ENCODE peak calls at places on chromosomes 13 and 19, in ten cellular contexts. U is A549; H is neural crest cell; N is kidney epithelial cell; V is ovary; Y is A673; M is pancreas; D is astrocyte of the spinal cord; F is brain microvascular endothelial cell; A is CD8-positive, alpha-beta T cell. S is an unnamed sample.

GRCh38 chr19:12513531-12514061 is 29.0 kb upstream of the ZNF709 start:
- DNase-seq in U (no peak), H (no peak), N (no peak), V (peak), Y (no peak), M (peak), D (no peak), F (no peak), A (no peak), S (no peak)

GRCh38 chr13:51453308-51453958 is 597 bp upstream of the INTS6 start:
- DNase-seq in U (no peak), H (no peak), N (no peak), V (peak), Y (peak), M (no peak), D (no peak), F (peak), A (peak), S (peak)

GRCh38 chr13:42720116-42720857 is 61.1 kb upstream of the FAM216B start:
- DNase-seq in U (peak), H (no peak), N (peak), V (peak), Y (peak), M (peak), D (peak), F (peak), A (no peak), S (no peak)

GRCh38 chr13:30165791-30166190 is 141.6 kb downstream of the KATNAL1 start:
- DNase-seq in U (no peak), H (no peak), N (no peak), V (no peak), Y (no peak), M (no peak), D (peak), F (peak), A (no peak), S (no peak)

GRCh38 chr13:32409561-32410440 is 18.1 kb downstream of the N4BP2L1 start:
- DNase-seq in U (no peak), H (no peak), N (no peak), V (peak), Y (no peak), M (no peak), D (peak), F (peak), A (no peak), S (no peak)

GRCh38 chr19:2507109-2507508 is 31.2 kb downstream of the GADD45B start:
- DNase-seq in U (peak), H (no peak), N (no peak), V (no peak), Y (peak), M (peak), D (peak), F (peak), A (peak), S (no peak)

GRCh38 chr13:73945371-73945770 is 188.8 kb downstream of the KLF12 start:
- DNase-seq in U (no peak), H (no peak), N (no peak), V (no peak), Y (peak), M (no peak), D (peak), F (no peak), A (no peak), S (no peak)

GRCh38 chr13:51821666-51822065 is 17.7 kb upstream of the DHRS12 start:
- DNase-seq in U (no peak), H (no peak), N (no peak), V (no peak), Y (no peak), M (no peak), D (no peak), F (no peak), A (no peak), S (no peak)

GRCh38 chr19:2798733-2799132 is 13.4 kb downstream of the THOP1 start:
- DNase-seq in U (no peak), H (no peak), N (no peak), V (no peak), Y (no peak), M (peak), D (no peak), F (no peak), A (no peak), S (no peak)

GRCh38 chr19:10262771-10263170 is 8.1 kb upstream of the ICAM1 start:
- DNase-seq in U (no peak), H (no peak), N (no peak), V (no peak), Y (no peak), M (no peak), D (no peak), F (no peak), A (no peak), S (no peak)

GRCh38 chr19:5501907-5502306 is 46.7 kb downstream of the ZNRF4 start:
- DNase-seq in U (no peak), H (no peak), N (no peak), V (no peak), Y (no peak), M (no peak), D (no peak), F (no peak), A (no peak), S (no peak)

GRCh38 chr13:101978546-101979315 is 423.1 kb downstream of the FGF14 start:
- DNase-seq in U (no peak), H (no peak), N (no peak), V (no peak), Y (no peak), M (no peak), D (no peak), F (no peak), A (no peak), S (no peak)

GRCh38 chr13:30016398-30016797 is 166.0 kb upstream of the UBL3 start:
- DNase-seq in U (no peak), H (no peak), N (no peak), V (no peak), Y (no peak), M (no peak), D (no peak), F (no peak), A (no peak), S (no peak)

GRCh38 chr13:53197424-53197823 is 168.8 kb downstream of the OLFM4 start:
- DNase-seq in U (no peak), H (no peak), N (no peak), V (no peak), Y (no peak), M (no peak), D (no peak), F (no peak), A (no peak), S (no peak)

GRCh38 chr19:35905178-35905727 is 2.8 kb downstream of the TYROBP start:
- DNase-seq in U (no peak), H (no peak), N (no peak), V (no peak), Y (peak), M (no peak), D (no peak), F (no peak), A (no peak), S (no peak)

GRCh38 chr13:65468628-65469027 is 1761.5 kb downstream of the PCDH9 start:
- DNase-seq in U (no peak), H (no peak), N (no peak), V (no peak), Y (no peak), M (no peak), D (peak), F (peak), A (no peak), S (no peak)

GRCh38 chr19:4316940-4317339 is 12.5 kb downstream of the FSD1 start:
- DNase-seq in U (no peak), H (no peak), N (no peak), V (no peak), Y (no peak), M (no peak), D (no peak), F (no peak), A (no peak), S (peak)

GRCh38 chr19:6834433-6834832 is 52.9 kb upstream of the ADGRE1 start:
- DNase-seq in U (no peak), H (no peak), N (no peak), V (no peak), Y (no peak), M (no peak), D (no peak), F (no peak), A (no peak), S (no peak)

GRCh38 chr13:43688230-43688907 is 98.4 kb downstream of the ENOX1 start:
- DNase-seq in U (no peak), H (no peak), N (no peak), V (no peak), Y (no peak), M (no peak), D (no peak), F (no peak), A (no peak), S (no peak)

GRCh38 chr13:75993823-75994222 is 357.7 kb downstream of the LMO7 start:
- DNase-seq in U (peak), H (no peak), N (no peak), V (no peak), Y (no peak), M (no peak), D (no peak), F (no peak), A (no peak), S (no peak)

GRCh38 chr19:1388637-1389026 is 4.9 kb downstream of the NDUFS7 start:
- DNase-seq in U (no peak), H (no peak), N (no peak), V (no peak), Y (no peak), M (no peak), D (no peak), F (no peak), A (no peak), S (no peak)

GRCh38 chr19:3381701-3382372 is 15.5 kb downstream of the NFIC start:
- DNase-seq in U (no peak), H (no peak), N (no peak), V (peak), Y (no peak), M (no peak), D (no peak), F (no peak), A (no peak), S (no peak)

GRCh38 chr13:33787051-33787591 is 30.8 kb upstream of the RFC3 start:
- DNase-seq in U (no peak), H (no peak), N (no peak), V (no peak), Y (peak), M (no peak), D (peak), F (no peak), A (no peak), S (no peak)

GRCh38 chr19:15101479-15102082 is 5.6 kb upstream of the SYDE1 start:
- DNase-seq in U (peak), H (peak), N (no peak), V (no peak), Y (peak), M (no peak), D (peak), F (peak), A (peak), S (no peak)

GRCh38 chr19:855566-856120 is 3.5 kb downstream of the ELANE start:
- DNase-seq in U (no peak), H (no peak), N (no peak), V (no peak), Y (no peak), M (no peak), D (no peak), F (no peak), A (no peak), S (no peak)

GRCh38 chr19:27676877-27677276 is 1536.1 kb downstream of the UQCRFS1 start:
- DNase-seq in U (no peak), H (no peak), N (no peak), V (no peak), Y (no peak), M (no peak), D (no peak), F (no peak), A (no peak), S (no peak)

GRCh38 chr13:107900775-107901174 is 314.6 kb downstream of the LIG4 start:
- DNase-seq in U (no peak), H (no peak), N (no peak), V (no peak), Y (no peak), M (no peak), D (peak), F (peak), A (no peak), S (no peak)

GRCh38 chr19:29629836-29630534 is 23.9 kb downstream of the POP4 start:
- DNase-seq in U (no peak), H (no peak), N (no peak), V (no peak), Y (no peak), M (no peak), D (no peak), F (no peak), A (no peak), S (no peak)

GRCh38 chr19:48348039-48348438 is 15.7 kb downstream of the TMEM143 start:
- DNase-seq in U (no peak), H (no peak), N (no peak), V (peak), Y (no peak), M (peak), D (no peak), F (no peak), A (no peak), S (no peak)

GRCh38 chr19:39321832-39322176 is 1.1 kb upstream of the LRFN1 start:
- DNase-seq in U (no peak), H (no peak), N (no peak), V (no peak), Y (no peak), M (no peak), D (no peak), F (no peak), A (no peak), S (no peak)

GRCh38 chr13:106418556-106418955 is 116.9 kb downstream of the EFNB2 start:
- DNase-seq in U (no peak), H (no peak), N (no peak), V (no peak), Y (peak), M (no peak), D (peak), F (peak), A (no peak), S (no peak)

GRCh38 chr13:106426909-106427308 is 108.6 kb downstream of the EFNB2 start:
- DNase-seq in U (no peak), H (no peak), N (no peak), V (no peak), Y (no peak), M (no peak), D (no peak), F (no peak), A (no peak), S (no peak)

GRCh38 chr13:106424805-106425204 is 110.7 kb downstream of the EFNB2 start:
- DNase-seq in U (no peak), H (no peak), N (no peak), V (no peak), Y (no peak), M (no peak), D (no peak), F (no peak), A (no peak), S (no peak)

GRCh38 chr13:106417467-106418110 is 117.9 kb downstream of the EFNB2 start:
- DNase-seq in U (no peak), H (no peak), N (no peak), V (no peak), Y (no peak), M (no peak), D (no peak), F (no peak), A (no peak), S (no peak)

DNA sequence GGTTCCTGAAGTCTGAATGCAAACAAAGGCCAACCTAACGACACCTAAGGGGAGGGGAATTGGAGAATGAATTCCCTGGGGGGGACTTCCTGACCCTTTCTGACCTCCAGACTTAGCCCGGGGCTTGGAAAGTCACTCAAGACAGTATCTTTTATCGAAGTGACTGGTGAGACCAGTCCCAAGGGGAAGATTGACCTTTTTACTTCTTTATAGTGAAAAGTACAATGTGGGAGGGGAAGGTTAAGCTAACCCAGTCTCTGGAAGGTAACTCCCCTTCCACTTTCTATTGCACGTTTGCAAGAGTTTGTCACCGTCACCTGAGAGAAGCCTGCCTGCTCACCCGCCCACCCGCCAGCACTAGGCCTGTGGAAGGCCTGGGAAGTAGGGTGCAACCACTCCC is 111.9 kb downstream of the EFNB2 start:
- DNase-seq in U (no peak), H (no peak), N (no peak), V (no peak), Y (no peak), M (no peak), D (no peak), F (no peak), A (no peak), S (no peak)
- TF ChIP-seq CTCF in U (no peak), H (no peak), N (no peak), V (no peak), Y (no peak), M (no peak), D (no peak), F (no peak), A (no peak), S (no peak)

GRCh38 chr19:53810891-53811290 is 13.2 kb downstream of the NLRP12 start:
- DNase-seq in U (no peak), H (no peak), N (no peak), V (no peak), Y (no peak), M (no peak), D (no peak), F (no peak), A (no peak), S (no peak)

GRCh38 chr19:53810187-53810546 is 13.9 kb downstream of the NLRP12 start:
- DNase-seq in U (no peak), H (no peak), N (no peak), V (no peak), Y (no peak), M (no peak), D (no peak), F (no peak), A (no peak), S (no peak)

GRCh38 chr19:53812335-53812734 is 11.8 kb downstream of the NLRP12 start:
- DNase-seq in U (peak), H (no peak), N (no peak), V (no peak), Y (peak), M (no peak), D (no peak), F (no peak), A (no peak), S (no peak)

GRCh38 chr19:53809518-53810186 is 14.5 kb downstream of the NLRP12 start:
- DNase-seq in U (peak), H (no peak), N (no peak), V (no peak), Y (peak), M (no peak), D (no peak), F (no peak), A (no peak), S (no peak)

DNA sequence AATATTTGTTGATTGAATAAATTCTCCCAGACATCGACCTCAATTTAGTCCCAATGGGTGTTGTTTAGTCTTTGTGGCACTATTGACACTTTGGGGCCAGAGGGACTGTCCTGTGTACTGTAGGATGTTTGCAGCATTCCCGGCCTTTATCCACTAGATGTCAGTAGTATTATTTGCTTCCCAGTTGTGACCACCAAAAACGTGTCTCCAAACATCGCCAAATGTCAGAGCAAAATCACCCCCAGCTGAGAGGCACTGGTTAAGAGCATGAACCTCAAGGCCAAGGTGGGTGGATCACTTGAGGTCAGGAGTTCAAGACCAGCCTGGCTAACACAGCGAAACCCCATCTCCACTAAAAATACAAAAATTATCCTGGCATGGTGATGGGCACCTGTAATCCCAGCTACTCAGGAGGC is 15.4 kb downstream of the NLRP12 start:
- DNase-seq in U (peak), H (no peak), N (no peak), V (no peak), Y (peak), M (no peak), D (peak), F (peak), A (no peak), S (no peak)
- TF ChIP-seq CTCF in U (peak), H (peak), N (peak), V (no peak), Y (peak), M (peak), D (peak), F (peak), A (no peak), S (peak)

DNA sequence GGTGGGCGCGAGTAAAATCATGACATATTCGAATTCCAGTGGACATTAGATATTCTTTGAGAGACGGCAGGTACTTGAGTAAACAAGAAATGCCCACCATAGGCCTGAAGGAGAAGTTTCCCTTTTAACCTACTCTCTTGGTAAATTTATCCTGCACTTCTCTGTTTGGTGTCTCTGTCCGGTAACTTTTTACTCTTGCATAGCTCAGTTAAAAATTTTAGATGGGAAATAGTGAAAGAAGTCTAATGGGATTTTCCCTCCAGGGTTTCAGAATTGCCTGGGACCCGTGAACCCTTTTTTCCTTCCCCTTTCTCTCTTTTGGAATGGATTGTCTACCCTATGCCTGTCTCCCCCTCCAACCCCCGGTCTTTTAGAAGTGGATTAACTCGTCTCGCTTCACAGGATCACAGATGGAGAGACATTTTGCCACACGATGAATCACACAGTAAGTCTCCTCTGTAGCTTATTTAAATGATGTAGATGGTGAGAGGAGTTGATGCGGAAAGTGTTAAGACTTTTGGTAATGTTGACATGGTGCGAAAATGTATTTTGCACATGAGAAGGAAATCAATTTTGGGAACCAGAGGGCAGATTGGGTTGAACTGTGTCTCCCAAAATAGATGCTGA is 511 bp upstream of the MIPEP start:
- DNase-seq in U (peak), H (no peak), N (no peak), V (no peak), Y (peak), M (no peak), D (no peak), F (no peak), A (no peak), S (no peak)
- TF ChIP-seq CTCF in U (no peak), H (peak), N (no peak), V (no peak), Y (no peak), M (no peak), D (no peak), F (no peak), A (no peak), S (no peak)

GRCh38 chr19:30898353-30899103 is 450.7 kb downstream of the TSHZ3 start:
- DNase-seq in U (no peak), H (no peak), N (no peak), V (no peak), Y (no peak), M (no peak), D (no peak), F (no peak), A (no peak), S (no peak)

GRCh38 chr19:30897553-30897952 is 451.7 kb downstream of the TSHZ3 start:
- DNase-seq in U (no peak), H (no peak), N (no peak), V (no peak), Y (no peak), M (no peak), D (no peak), F (no peak), A (no peak), S (no peak)

GRCh38 chr19:30896551-30896950 is 452.7 kb downstream of the TSHZ3 start:
- DNase-seq in U (no peak), H (no peak), N (no peak), V (no peak), Y (no peak), M (no peak), D (no peak), F (no peak), A (no peak), S (no peak)

GRCh38 chr19:30897034-30897433 is 452.2 kb downstream of the TSHZ3 start:
- DNase-seq in U (no peak), H (no peak), N (no peak), V (no peak), Y (no peak), M (no peak), D (no peak), F (no peak), A (no peak), S (no peak)

DNA sequence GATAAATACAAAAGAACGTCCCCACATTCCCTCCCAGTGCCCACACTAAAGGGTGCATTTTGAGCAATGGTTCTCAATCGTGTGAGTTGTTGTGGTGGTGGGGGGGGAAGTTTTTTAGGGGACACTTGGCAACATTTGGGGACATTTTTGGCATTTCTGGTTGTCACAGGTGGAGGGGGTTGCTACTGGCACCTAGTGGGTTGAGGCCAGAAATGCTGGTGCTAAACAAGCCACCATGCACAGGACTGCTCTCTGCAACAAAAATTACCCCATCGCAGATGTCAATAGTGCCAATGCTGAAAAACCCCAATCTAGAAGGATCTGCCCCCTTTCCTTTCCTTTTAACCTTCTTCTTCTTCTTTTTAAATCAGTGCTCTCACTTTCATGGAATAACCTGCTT is 453.3 kb downstream of the TSHZ3 start:
- DNase-seq in U (no peak), H (no peak), N (no peak), V (no peak), Y (no peak), M (no peak), D (no peak), F (no peak), A (no peak), S (no peak)
- TF ChIP-seq CTCF in U (no peak), H (no peak), N (no peak), V (no peak), Y (peak), M (no peak), D (no peak), F (no peak), A (no peak), S (peak)